ENCODE peak calls at places on chromosomes 2 and 18, in seven cellular contexts. X is hippocampal formation, W is sciatic nerve, F is H54, G is GM03348, D is ELF-1, I is glutamatergic neuron. B is an unnamed sample.

GRCh38 chr18:79944126-79944731 is 7.2 kb downstream of the SLC66A2 start:
- DNase-seq in F (no peak), G (no peak), X (no peak), I (no peak), W (peak), D (no peak), B (peak)

GRCh38 chr18:49360582-49360981 is 99.9 kb downstream of the DYM start:
- DNase-seq in W (no peak), F (no peak), X (no peak), G (no peak), D (no peak), I (no peak), B (no peak)

GRCh38 chr2:28627722-28628480 is 123.7 kb upstream of the PPP1CB start:
- DNase-seq in W (no peak), D (no peak), I (no peak), X (no peak), G (no peak), F (no peak), B (no peak)

GRCh38 chr2:48651127-48651526 is 33.5 kb downstream of the GTF2A1L start:
- DNase-seq in F (no peak), G (peak), X (no peak), W (no peak), D (no peak), I (no peak), B (no peak)

GRCh38 chr2:179022685-179023084 is 27.3 kb downstream of the CCDC141 start:
- DNase-seq in X (no peak), G (no peak), F (no peak), W (no peak), D (no peak), I (no peak), B (no peak)

GRCh38 chr2:77147154-77147553 is 375.0 kb downstream of the LRRTM4 start:
- DNase-seq in G (no peak), W (no peak), I (no peak), D (no peak), F (no peak), X (no peak), B (no peak)

GRCh38 chr2:79792097-79792496 is 279.2 kb downstream of the CTNNA2 start:
- DNase-seq in X (no peak), G (no peak), D (no peak), W (no peak), F (no peak), I (no peak), B (no peak)

GRCh38 chr2:215553946-215554345 is 118.1 kb upstream of the FN1 start:
- DNase-seq in W (no peak), F (no peak), D (no peak), I (no peak), G (no peak), X (no peak), B (no peak)

GRCh38 chr2:140586379-140586778 is 1544.4 kb downstream of the LRP1B start:
- DNase-seq in I (peak), W (no peak), D (peak), F (peak), G (peak), X (no peak), B (peak)

GRCh38 chr2:62657752-62658151 is 47.8 kb upstream of the EHBP1 start:
- DNase-seq in G (no peak), W (no peak), F (no peak), I (no peak), X (no peak), D (no peak), B (no peak)

GRCh38 chr2:66840321-66841014 is 405.5 kb downstream of the MEIS1 start:
- DNase-seq in F (no peak), I (no peak), W (no peak), G (no peak), D (no peak), X (no peak), B (no peak)